ENCODE peak calls at places on chromosomes 16 and 17, in nine cellular contexts. F is EL; Y is foreskin fibroblast; I is CD8-positive, alpha-beta memory T cell; R is stomach; D is GM03348; V is neural progenitor cell; H is ELR; X is left cardiac atrium. T is an unnamed sample.

GRCh38 chr16:8585942-8586341 is 4.4 kb downstream of the TMEM114 start:
- DNase-seq in F (no peak), Y (no peak), I (no peak), R (no peak), D (no peak), V (no peak), H (no peak), X (no peak), T (no peak)

GRCh38 chr17:82013772-82014321 is 8.8 kb downstream of the CENPX start:
- DNase-seq in F (no peak), Y (no peak), I (no peak), R (no peak), D (no peak), V (no peak), H (no peak), X (no peak), T (no peak)

GRCh38 chr17:40500709-40501108 is 714 bp downstream of the TNS4 start:
- DNase-seq in F (no peak), Y (no peak), I (no peak), R (no peak), D (no peak), V (no peak), H (no peak), X (peak), T (no peak)

GRCh38 chr17:32834104-32834503 is 42.8 kb downstream of the MYO1D start:
- DNase-seq in F (no peak), Y (no peak), I (no peak), R (no peak), D (no peak), V (no peak), H (no peak), X (no peak), T (no peak)

GRCh38 chr17:48250949-48251348 is 143.4 kb downstream of the SNX11 start:
- DNase-seq in F (no peak), Y (no peak), I (no peak), R (no peak), D (no peak), V (no peak), H (no peak), X (no peak), T (no peak)

GRCh38 chr17:15782809-15783208 is 50.7 kb downstream of the TBC1D26 start:
- DNase-seq in F (peak), Y (peak), I (no peak), R (peak), D (peak), V (no peak), H (peak), X (peak), T (peak)

GRCh38 chr17:74759941-74760340 is 11.5 kb downstream of the NHERF1 start:
- DNase-seq in F (no peak), Y (no peak), I (no peak), R (peak), D (no peak), V (peak), H (no peak), X (no peak), T (no peak)

GRCh38 chr17:66357037-66357436 is 54.6 kb downstream of the PRKCA start:
- DNase-seq in F (peak), Y (peak), I (no peak), R (no peak), D (peak), V (no peak), H (peak), X (no peak), T (no peak)

GRCh38 chr17:78883533-78884131 is 19.4 kb downstream of the CEP295NL start:
- DNase-seq in F (peak), Y (peak), I (peak), R (peak), D (peak), V (peak), H (peak), X (peak), T (peak)

GRCh38 chr17:36740157-36740556 is 138.8 kb downstream of the MRM1 start:
- DNase-seq in F (no peak), Y (no peak), I (no peak), R (no peak), D (no peak), V (no peak), H (no peak), X (no peak), T (no peak)

GRCh38 chr16:78034530-78034929 is 12.2 kb downstream of the CLEC3A start:
- DNase-seq in F (no peak), Y (no peak), I (no peak), R (no peak), D (no peak), V (no peak), H (no peak), X (no peak), T (no peak)

GRCh38 chr17:63946440-63947363 is 14.6 kb upstream of the CD79B start:
- DNase-seq in F (peak), Y (peak), I (peak), R (peak), D (peak), V (peak), H (peak), X (peak), T (no peak)

GRCh38 chr17:5705081-5705875 is 121.0 kb upstream of the NLRP1 start:
- DNase-seq in F (peak), Y (peak), I (no peak), R (no peak), D (peak), V (peak), H (peak), X (no peak), T (no peak)

GRCh38 chr17:38528101-38528500 is 77.7 kb downstream of the SRCIN1 start:
- DNase-seq in F (no peak), Y (no peak), I (no peak), R (no peak), D (no peak), V (peak), H (no peak), X (no peak), T (no peak)

GRCh38 chr16:14186954-14187306 is 115.8 kb downstream of the MRTFB start:
- DNase-seq in F (no peak), Y (no peak), I (no peak), R (no peak), D (no peak), V (no peak), H (no peak), X (no peak), T (no peak)

GRCh38 chr17:36817483-36818048 is 119.7 kb upstream of the LHX1 start:
- DNase-seq in F (no peak), Y (no peak), I (no peak), R (no peak), D (no peak), V (peak), H (no peak), X (no peak), T (no peak)

GRCh38 chr17:55843785-55844184 is 92.9 kb downstream of the PCTP start:
- DNase-seq in F (no peak), Y (no peak), I (no peak), R (no peak), D (no peak), V (no peak), H (no peak), X (no peak), T (no peak)

GRCh38 chr16:52561910-52562741 is 15.2 kb upstream of the TOX3 start:
- DNase-seq in F (no peak), Y (no peak), I (no peak), R (peak), D (no peak), V (no peak), H (no peak), X (no peak), T (no peak)